ENCODE peak calls at places on chromosomes 12 and 14, in nine cellular contexts. One of them, this sample, is unnamed.

GRCh38 chr14:99522025-99522401 is 40.8 kb downstream of the CCNK start:
- DNase-seq in amniotic epithelial cell: no peak
- DNase-seq in Calu3: no peak
- DNase-seq in HuH-7.5: no peak
- DNase-seq in PC-3: no peak
- DNase-seq in activated CD4-positive, alpha-beta T cell treated with anti-CD3 and anti-CD28 coated beads, Interleukin-2, amount 10 ng/mL, durations not matched to agents 7 days and 5 days: no peak
- DNase-seq in BE2C: peak
- DNase-seq in retinal pigment epithelial cell: no peak
- DNase-seq in NCI-H82: no peak
- DNase-seq in this sample: no peak

GRCh38 chr14:58327019-58327418 is 28.7 kb downstream of the ARID4A start:
- DNase-seq in retinal pigment epithelial cell: no peak
- DNase-seq in NCI-H82: no peak
- DNase-seq in HuH-7.5: no peak
- DNase-seq in BE2C: no peak
- DNase-seq in Calu3: no peak
- DNase-seq in activated CD4-positive, alpha-beta T cell treated with anti-CD3 and anti-CD28 coated beads, Interleukin-2, amount 10 ng/mL, durations not matched to agents 7 days and 5 days: no peak
- DNase-seq in PC-3: no peak
- DNase-seq in amniotic epithelial cell: no peak
- DNase-seq in this sample: no peak

GRCh38 chr12:88958153-88958552 is 377.9 kb upstream of the KITLG start:
- DNase-seq in amniotic epithelial cell: no peak
- DNase-seq in BE2C: no peak
- DNase-seq in PC-3: no peak
- DNase-seq in activated CD4-positive, alpha-beta T cell treated with anti-CD3 and anti-CD28 coated beads, Interleukin-2, amount 10 ng/mL, durations not matched to agents 7 days and 5 days: no peak
- DNase-seq in NCI-H82: no peak
- DNase-seq in HuH-7.5: no peak
- DNase-seq in retinal pigment epithelial cell: no peak
- DNase-seq in Calu3: no peak
- DNase-seq in this sample: no peak

GRCh38 chr12:64273527-64274403 is 51.7 kb upstream of the KICS2 start:
- DNase-seq in Calu3: peak
- DNase-seq in retinal pigment epithelial cell: no peak
- DNase-seq in activated CD4-positive, alpha-beta T cell treated with anti-CD3 and anti-CD28 coated beads, Interleukin-2, amount 10 ng/mL, durations not matched to agents 7 days and 5 days: peak
- DNase-seq in HuH-7.5: peak
- DNase-seq in BE2C: peak
- DNase-seq in amniotic epithelial cell: no peak
- DNase-seq in NCI-H82: peak
- DNase-seq in PC-3: peak
- DNase-seq in this sample: peak

GRCh38 chr12:49548822-49549648 is 10.2 kb downstream of the KCNH3 start:
- DNase-seq in Calu3: no peak
- DNase-seq in BE2C: no peak
- DNase-seq in amniotic epithelial cell: no peak
- DNase-seq in HuH-7.5: no peak
- DNase-seq in NCI-H82: no peak
- DNase-seq in activated CD4-positive, alpha-beta T cell treated with anti-CD3 and anti-CD28 coated beads, Interleukin-2, amount 10 ng/mL, durations not matched to agents 7 days and 5 days: no peak
- DNase-seq in retinal pigment epithelial cell: no peak
- DNase-seq in PC-3: no peak
- DNase-seq in this sample: no peak

GRCh38 chr14:81018245-81018644 is 62.8 kb downstream of the TSHR start:
- DNase-seq in PC-3: no peak
- DNase-seq in activated CD4-positive, alpha-beta T cell treated with anti-CD3 and anti-CD28 coated beads, Interleukin-2, amount 10 ng/mL, durations not matched to agents 7 days and 5 days: no peak
- DNase-seq in HuH-7.5: no peak
- DNase-seq in Calu3: no peak
- DNase-seq in amniotic epithelial cell: no peak
- DNase-seq in BE2C: no peak
- DNase-seq in retinal pigment epithelial cell: no peak
- DNase-seq in NCI-H82: no peak
- DNase-seq in this sample: no peak

GRCh38 chr12:117583677-117584076 is 222.3 kb upstream of the NOS1 start:
- DNase-seq in HuH-7.5: no peak
- DNase-seq in BE2C: no peak
- DNase-seq in PC-3: no peak
- DNase-seq in retinal pigment epithelial cell: no peak
- DNase-seq in Calu3: no peak
- DNase-seq in amniotic epithelial cell: no peak
- DNase-seq in NCI-H82: no peak
- DNase-seq in activated CD4-positive, alpha-beta T cell treated with anti-CD3 and anti-CD28 coated beads, Interleukin-2, amount 10 ng/mL, durations not matched to agents 7 days and 5 days: no peak
- DNase-seq in this sample: no peak

GRCh38 chr12:3490848-3491382 is at the start of gene PRMT8:
- DNase-seq in retinal pigment epithelial cell: no peak
- DNase-seq in HuH-7.5: no peak
- DNase-seq in amniotic epithelial cell: no peak
- DNase-seq in BE2C: no peak
- DNase-seq in Calu3: no peak
- DNase-seq in activated CD4-positive, alpha-beta T cell treated with anti-CD3 and anti-CD28 coated beads, Interleukin-2, amount 10 ng/mL, durations not matched to agents 7 days and 5 days: no peak
- DNase-seq in PC-3: no peak
- DNase-seq in NCI-H82: peak
- DNase-seq in this sample: no peak

GRCh38 chr12:39443704-39444234 is 849 bp upstream of the KIF21A start:
- DNase-seq in BE2C: no peak
- DNase-seq in Calu3: no peak
- DNase-seq in activated CD4-positive, alpha-beta T cell treated with anti-CD3 and anti-CD28 coated beads, Interleukin-2, amount 10 ng/mL, durations not matched to agents 7 days and 5 days: no peak
- DNase-seq in NCI-H82: no peak
- DNase-seq in HuH-7.5: peak
- DNase-seq in PC-3: peak
- DNase-seq in retinal pigment epithelial cell: no peak
- DNase-seq in amniotic epithelial cell: no peak
- DNase-seq in this sample: no peak

GRCh38 chr14:73786632-73786941 is 65.0 kb upstream of the PTGR2 start:
- DNase-seq in PC-3: peak
- DNase-seq in NCI-H82: peak
- DNase-seq in amniotic epithelial cell: no peak
- DNase-seq in retinal pigment epithelial cell: no peak
- DNase-seq in HuH-7.5: no peak
- DNase-seq in BE2C: peak
- DNase-seq in Calu3: peak
- DNase-seq in activated CD4-positive, alpha-beta T cell treated with anti-CD3 and anti-CD28 coated beads, Interleukin-2, amount 10 ng/mL, durations not matched to agents 7 days and 5 days: no peak
- DNase-seq in this sample: peak

GRCh38 chr12:100858658-100859057 is 64.1 kb downstream of the ANO4 start:
- DNase-seq in NCI-H82: no peak
- DNase-seq in retinal pigment epithelial cell: no peak
- DNase-seq in HuH-7.5: no peak
- DNase-seq in activated CD4-positive, alpha-beta T cell treated with anti-CD3 and anti-CD28 coated beads, Interleukin-2, amount 10 ng/mL, durations not matched to agents 7 days and 5 days: no peak
- DNase-seq in Calu3: no peak
- DNase-seq in amniotic epithelial cell: no peak
- DNase-seq in BE2C: no peak
- DNase-seq in PC-3: no peak
- DNase-seq in this sample: no peak

GRCh38 chr14:81315344-81315743 is 84.8 kb downstream of the STON2 start:
- DNase-seq in Calu3: no peak
- DNase-seq in BE2C: no peak
- DNase-seq in activated CD4-positive, alpha-beta T cell treated with anti-CD3 and anti-CD28 coated beads, Interleukin-2, amount 10 ng/mL, durations not matched to agents 7 days and 5 days: no peak
- DNase-seq in amniotic epithelial cell: no peak
- DNase-seq in NCI-H82: peak
- DNase-seq in PC-3: no peak
- DNase-seq in HuH-7.5: no peak
- DNase-seq in retinal pigment epithelial cell: peak
- DNase-seq in this sample: no peak

GRCh38 chr14:65156568-65157366 is 54.5 kb upstream of the MAX start:
- DNase-seq in Calu3: no peak
- DNase-seq in retinal pigment epithelial cell: no peak
- DNase-seq in NCI-H82: no peak
- DNase-seq in BE2C: no peak
- DNase-seq in PC-3: peak
- DNase-seq in HuH-7.5: no peak
- DNase-seq in amniotic epithelial cell: peak
- DNase-seq in activated CD4-positive, alpha-beta T cell treated with anti-CD3 and anti-CD28 coated beads, Interleukin-2, amount 10 ng/mL, durations not matched to agents 7 days and 5 days: no peak
- DNase-seq in this sample: peak

GRCh38 chr12:42815068-42815467 is 225.5 kb upstream of the PRICKLE1 start:
- DNase-seq in activated CD4-positive, alpha-beta T cell treated with anti-CD3 and anti-CD28 coated beads, Interleukin-2, amount 10 ng/mL, durations not matched to agents 7 days and 5 days: no peak
- DNase-seq in amniotic epithelial cell: no peak
- DNase-seq in BE2C: no peak
- DNase-seq in Calu3: no peak
- DNase-seq in HuH-7.5: no peak
- DNase-seq in retinal pigment epithelial cell: no peak
- DNase-seq in PC-3: no peak
- DNase-seq in NCI-H82: no peak
- DNase-seq in this sample: no peak

GRCh38 chr12:45669093-45669492 is 60.4 kb upstream of the ARID2 start:
- DNase-seq in BE2C: no peak
- DNase-seq in amniotic epithelial cell: peak
- DNase-seq in NCI-H82: no peak
- DNase-seq in retinal pigment epithelial cell: no peak
- DNase-seq in Calu3: no peak
- DNase-seq in PC-3: no peak
- DNase-seq in activated CD4-positive, alpha-beta T cell treated with anti-CD3 and anti-CD28 coated beads, Interleukin-2, amount 10 ng/mL, durations not matched to agents 7 days and 5 days: peak
- DNase-seq in HuH-7.5: no peak
- DNase-seq in this sample: peak

GRCh38 chr12:6076776-6077700 is 47.4 kb downstream of the VWF start:
- DNase-seq in NCI-H82: no peak
- DNase-seq in HuH-7.5: no peak
- DNase-seq in retinal pigment epithelial cell: no peak
- DNase-seq in BE2C: no peak
- DNase-seq in Calu3: no peak
- DNase-seq in amniotic epithelial cell: no peak
- DNase-seq in PC-3: no peak
- DNase-seq in activated CD4-positive, alpha-beta T cell treated with anti-CD3 and anti-CD28 coated beads, Interleukin-2, amount 10 ng/mL, durations not matched to agents 7 days and 5 days: no peak
- DNase-seq in this sample: no peak

GRCh38 chr12:50788562-50788961 is 24.7 kb downstream of the ATF1 start:
- DNase-seq in BE2C: no peak
- DNase-seq in amniotic epithelial cell: peak
- DNase-seq in retinal pigment epithelial cell: no peak
- DNase-seq in PC-3: peak
- DNase-seq in Calu3: no peak
- DNase-seq in NCI-H82: no peak
- DNase-seq in activated CD4-positive, alpha-beta T cell treated with anti-CD3 and anti-CD28 coated beads, Interleukin-2, amount 10 ng/mL, durations not matched to agents 7 days and 5 days: no peak
- DNase-seq in HuH-7.5: no peak
- DNase-seq in this sample: no peak

GRCh38 chr12:67057072-67057471 is 212.1 kb upstream of the CAND1 start:
- DNase-seq in retinal pigment epithelial cell: no peak
- DNase-seq in amniotic epithelial cell: no peak
- DNase-seq in activated CD4-positive, alpha-beta T cell treated with anti-CD3 and anti-CD28 coated beads, Interleukin-2, amount 10 ng/mL, durations not matched to agents 7 days and 5 days: no peak
- DNase-seq in Calu3: no peak
- DNase-seq in NCI-H82: peak
- DNase-seq in PC-3: no peak
- DNase-seq in HuH-7.5: no peak
- DNase-seq in BE2C: no peak
- DNase-seq in this sample: no peak

GRCh38 chr12:131688131-131688844 is 22.6 kb upstream of the SFSWAP start:
- DNase-seq in retinal pigment epithelial cell: no peak
- DNase-seq in NCI-H82: no peak
- DNase-seq in activated CD4-positive, alpha-beta T cell treated with anti-CD3 and anti-CD28 coated beads, Interleukin-2, amount 10 ng/mL, durations not matched to agents 7 days and 5 days: no peak
- DNase-seq in BE2C: no peak
- DNase-seq in amniotic epithelial cell: no peak
- DNase-seq in PC-3: no peak
- DNase-seq in HuH-7.5: no peak
- DNase-seq in Calu3: no peak
- DNase-seq in this sample: no peak

GRCh38 chr14:98855926-98856325 is 416.1 kb downstream of the BCL11B start:
- DNase-seq in retinal pigment epithelial cell: no peak
- DNase-seq in Calu3: no peak
- DNase-seq in NCI-H82: no peak
- DNase-seq in amniotic epithelial cell: no peak
- DNase-seq in HuH-7.5: no peak
- DNase-seq in BE2C: no peak
- DNase-seq in PC-3: no peak
- DNase-seq in activated CD4-positive, alpha-beta T cell treated with anti-CD3 and anti-CD28 coated beads, Interleukin-2, amount 10 ng/mL, durations not matched to agents 7 days and 5 days: no peak
- DNase-seq in this sample: no peak

GRCh38 chr14:29805415-29806123 is 122.1 kb downstream of the PRKD1 start:
- DNase-seq in Calu3: peak
- DNase-seq in PC-3: peak
- DNase-seq in BE2C: no peak
- DNase-seq in activated CD4-positive, alpha-beta T cell treated with anti-CD3 and anti-CD28 coated beads, Interleukin-2, amount 10 ng/mL, durations not matched to agents 7 days and 5 days: no peak
- DNase-seq in amniotic epithelial cell: peak
- DNase-seq in HuH-7.5: no peak
- DNase-seq in NCI-H82: no peak
- DNase-seq in retinal pigment epithelial cell: peak
- DNase-seq in this sample: no peak

This sample was measured in GM06990.